ENCODE peak calls at places on chromosomes 2 and 18, in eight cellular contexts. M is posterior cingulate gyrus; X is T-helper 1 cell; Z is smooth muscle cell of the brain vasculature; Q is stimulated activated naive CD4-positive, alpha-beta T cell; A is glutamatergic neuron; T is GM03348; L is CD14-positive monocyte. O is an unnamed sample.

GRCh38 chr2:54000524-54000923 is 29.7 kb upstream of the PSME4 start:
- DNase-seq in M (no peak), X (no peak), Z (no peak), Q (no peak), A (no peak), T (no peak), L (no peak), O (no peak)

GRCh38 chr2:175399326-175399725 is 217.8 kb upstream of the ATP5MC3 start:
- DNase-seq in M (no peak), X (no peak), Z (no peak), Q (no peak), A (no peak), T (no peak), L (no peak), O (no peak)

GRCh38 chr2:224434618-224435017 is 32.7 kb upstream of the FAM124B start:
- DNase-seq in M (no peak), X (no peak), Z (no peak), Q (no peak), A (no peak), T (no peak), L (no peak), O (no peak)

GRCh38 chr2:39487398-39488250 is 50.5 kb upstream of the MAP4K3 start:
- DNase-seq in M (no peak), X (no peak), Z (no peak), Q (no peak), A (no peak), T (peak), L (no peak), O (no peak)

GRCh38 chr2:238528953-238529781 is 102.4 kb downstream of the ASB1 start:
- DNase-seq in M (no peak), X (no peak), Z (no peak), Q (no peak), A (no peak), T (peak), L (no peak), O (no peak)

GRCh38 chr2:59732861-59733603 is 820.4 kb downstream of the BCL11A start:
- DNase-seq in M (no peak), X (no peak), Z (no peak), Q (no peak), A (no peak), T (no peak), L (no peak), O (no peak)

GRCh38 chr18:58221060-58221725 is 177.2 kb downstream of the NEDD4L start:
- DNase-seq in M (no peak), X (no peak), Z (no peak), Q (no peak), A (no peak), T (no peak), L (no peak), O (no peak)

GRCh38 chr18:3012306-3012919 is 531 bp downstream of the LPIN2 start:
- DNase-seq in M (peak), X (peak), Z (no peak), Q (peak), A (peak), T (peak), L (no peak), O (peak)

GRCh38 chr2:113679457-113679856 is 52.4 kb downstream of the RABL2A start:
- DNase-seq in M (no peak), X (no peak), Z (no peak), Q (no peak), A (no peak), T (no peak), L (no peak), O (no peak)

GRCh38 chr2:239181074-239181581 is 219.7 kb downstream of the HDAC4 start:
- DNase-seq in M (no peak), X (no peak), Z (no peak), Q (no peak), A (peak), T (no peak), L (peak), O (no peak)

GRCh38 chr2:127560201-127560928 is 24.9 kb downstream of the MYO7B start:
- DNase-seq in M (no peak), X (no peak), Z (no peak), Q (no peak), A (no peak), T (peak), L (no peak), O (no peak)

GRCh38 chr2:182831097-182831496 is 35.3 kb downstream of the FRZB start:
- DNase-seq in M (no peak), X (no peak), Z (no peak), Q (no peak), A (no peak), T (no peak), L (no peak), O (no peak)

GRCh38 chr2:231614559-231615057 is 21.9 kb downstream of the TEX44 start:
- DNase-seq in M (no peak), X (no peak), Z (no peak), Q (no peak), A (no peak), T (peak), L (no peak), O (no peak)

GRCh38 chr2:60992985-60993392 is 24.5 kb upstream of the PEX13 start:
- DNase-seq in M (no peak), X (no peak), Z (no peak), Q (no peak), A (no peak), T (no peak), L (peak), O (no peak)

GRCh38 chr2:20942538-20943223 is 101.2 kb downstream of the APOB start:
- DNase-seq in M (no peak), X (no peak), Z (no peak), Q (no peak), A (no peak), T (no peak), L (no peak), O (no peak)

GRCh38 chr18:23108496-23108895 is 26.8 kb upstream of the CABLES1 start:
- DNase-seq in M (no peak), X (no peak), Z (no peak), Q (no peak), A (no peak), T (no peak), L (no peak), O (no peak)

GRCh38 chr2:216596234-216596985 is 36.8 kb upstream of the IGFBP2 start:
- DNase-seq in M (no peak), X (no peak), Z (peak), Q (no peak), A (no peak), T (peak), L (no peak), O (no peak)

GRCh38 chr2:121297217-121297830 is 12.3 kb upstream of the TFCP2L1 start:
- DNase-seq in M (no peak), X (no peak), Z (peak), Q (no peak), A (peak), T (peak), L (no peak), O (no peak)

GRCh38 chr2:210660-211059 is 53.2 kb downstream of the SH3YL1 start:
- DNase-seq in M (no peak), X (no peak), Z (no peak), Q (no peak), A (no peak), T (no peak), L (no peak), O (no peak)

GRCh38 chr2:105744091-105744908 is 412 bp upstream of the NCK2 start:
- DNase-seq in M (no peak), X (peak), Z (no peak), Q (peak), A (peak), T (peak), L (no peak), O (peak)

GRCh38 chr2:226875438-226876225 is 39.8 kb downstream of the RHBDD1 start:
- DNase-seq in M (no peak), X (no peak), Z (no peak), Q (no peak), A (no peak), T (no peak), L (no peak), O (no peak)

GRCh38 chr2:142865924-142866323 is 11.5 kb upstream of the KYNU start:
- DNase-seq in M (no peak), X (no peak), Z (no peak), Q (no peak), A (no peak), T (no peak), L (no peak), O (no peak)

GRCh38 chr2:1990724-1991123 is 246.4 kb upstream of the PXDN start:
- DNase-seq in M (peak), X (no peak), Z (no peak), Q (no peak), A (no peak), T (no peak), L (no peak), O (no peak)

GRCh38 chr2:149038442-149039212 is at the start of gene LYPD6B:
- DNase-seq in M (no peak), X (no peak), Z (no peak), Q (no peak), A (peak), T (peak), L (no peak), O (peak)

GRCh38 chr2:151999058-151999457 is 99.8 kb downstream of the CACNB4 start:
- DNase-seq in M (no peak), X (peak), Z (no peak), Q (peak), A (peak), T (peak), L (no peak), O (peak)

GRCh38 chr2:9292426-9292825 is 85.8 kb downstream of the ASAP2 start:
- DNase-seq in M (no peak), X (no peak), Z (no peak), Q (no peak), A (no peak), T (no peak), L (no peak), O (no peak)

GRCh38 chr2:64972856-64973255 is 16.3 kb upstream of the SLC1A4 start:
- DNase-seq in M (no peak), X (no peak), Z (no peak), Q (no peak), A (no peak), T (no peak), L (no peak), O (no peak)

GRCh38 chr2:113175101-113175628 is 1.4 kb downstream of the PSD4 start:
- DNase-seq in M (no peak), X (peak), Z (no peak), Q (peak), A (no peak), T (no peak), L (no peak), O (peak)

GRCh38 chr2:113754989-113755689 is 1.3 kb downstream of the SLC35F5 start:
- DNase-seq in M (no peak), X (no peak), Z (no peak), Q (no peak), A (no peak), T (peak), L (no peak), O (no peak)

GRCh38 chr2:66362651-66363050 is 72.3 kb upstream of the MEIS1 start:
- DNase-seq in M (no peak), X (no peak), Z (no peak), Q (no peak), A (no peak), T (no peak), L (no peak), O (no peak)

GRCh38 chr2:114949228-114949804 is 506.9 kb downstream of the DPP10 start:
- DNase-seq in M (no peak), X (no peak), Z (no peak), Q (no peak), A (no peak), T (no peak), L (no peak), O (no peak)

GRCh38 chr2:231583982-231584381 is 8.7 kb upstream of the TEX44 start:
- DNase-seq in M (no peak), X (no peak), Z (no peak), Q (no peak), A (no peak), T (no peak), L (no peak), O (no peak)